ENCODE peak calls at places on chromosomes 5 and 9, in eight cellular contexts. I is choroid plexus epithelial cell, Y is globus pallidus, Z is germinal center, O is AG09319, N is Daoy, M is HCT116, V is lower lobe of right lung. E is an unnamed sample.

GRCh38 chr5:28216939-28217360 is 1178.6 kb upstream of the CDH9 start:
- DNase-seq in I (no peak), Y (no peak), Z (no peak), O (no peak), N (no peak), M (no peak), V (no peak), E (no peak)

GRCh38 chr5:59765446-59765845 is 128.1 kb downstream of the PDE4D start:
- DNase-seq in I (no peak), Y (no peak), Z (no peak), O (no peak), N (peak), M (no peak), V (no peak), E (no peak)

GRCh38 chr5:169287529-169287928 is 13.4 kb downstream of the SLIT3 start:
- DNase-seq in I (no peak), Y (no peak), Z (no peak), O (no peak), N (no peak), M (no peak), V (no peak), E (no peak)

GRCh38 chr5:144468542-144468941 is 297.9 kb downstream of the KCTD16 start:
- DNase-seq in I (no peak), Y (no peak), Z (no peak), O (no peak), N (no peak), M (no peak), V (no peak), E (no peak)

GRCh38 chr9:4174781-4175180 is 125.1 kb downstream of the GLIS3 start:
- DNase-seq in I (no peak), Y (peak), Z (no peak), O (no peak), N (no peak), M (no peak), V (no peak), E (no peak)

GRCh38 chr9:81814404-81814793 is 113.8 kb upstream of the SPATA31D4 start:
- DNase-seq in I (no peak), Y (no peak), Z (no peak), O (no peak), N (no peak), M (no peak), V (no peak), E (peak)

GRCh38 chr5:179240561-179240960 is 104.7 kb downstream of the ADAMTS2 start:
- DNase-seq in I (no peak), Y (no peak), Z (no peak), O (no peak), N (no peak), M (no peak), V (peak), E (no peak)

GRCh38 chr5:83104031-83104430 is 26.7 kb downstream of the XRCC4 start:
- DNase-seq in I (no peak), Y (no peak), Z (no peak), O (no peak), N (no peak), M (no peak), V (no peak), E (no peak)

GRCh38 chr5:36389245-36389644 is 87.5 kb upstream of the RANBP3L start:
- DNase-seq in I (peak), Y (peak), Z (no peak), O (no peak), N (peak), M (no peak), V (no peak), E (no peak)

GRCh38 chr5:144467795-144468194 is 297.1 kb downstream of the KCTD16 start:
- DNase-seq in I (peak), Y (peak), Z (no peak), O (no peak), N (peak), M (peak), V (no peak), E (peak)

GRCh38 chr9:114449236-114449635 is 56.0 kb downstream of the WHRN start:
- DNase-seq in I (no peak), Y (no peak), Z (no peak), O (no peak), N (peak), M (no peak), V (no peak), E (no peak)

GRCh38 chr9:23829580-23830458 is 3.8 kb upstream of the ELAVL2 start:
- DNase-seq in I (peak), Y (no peak), Z (no peak), O (no peak), N (no peak), M (no peak), V (no peak), E (peak)

GRCh38 chr9:93080406-93080805 is 15.6 kb upstream of the CARD19 start:
- DNase-seq in I (no peak), Y (no peak), Z (no peak), O (no peak), N (no peak), M (no peak), V (peak), E (no peak)

GRCh38 chr9:125447202-125447802 is 185.7 kb downstream of the GAPVD1 start:
- DNase-seq in I (no peak), Y (no peak), Z (no peak), O (no peak), N (no peak), M (no peak), V (no peak), E (no peak)

GRCh38 chr5:52786937-52787599 is 648 bp upstream of the ITGA1 start:
- DNase-seq in I (peak), Y (no peak), Z (no peak), O (no peak), N (no peak), M (peak), V (peak), E (peak)

GRCh38 chr5:128539038-128539429 is 989 bp upstream of the FBN2 start:
- DNase-seq in I (peak), Y (no peak), Z (no peak), O (no peak), N (peak), M (no peak), V (no peak), E (no peak)

GRCh38 chr9:33265211-33265885 is 499 bp downstream of the CHMP5 start:
- DNase-seq in I (peak), Y (no peak), Z (no peak), O (no peak), N (peak), M (no peak), V (no peak), E (peak)

GRCh38 chr5:159497221-159497620 is 166.9 kb upstream of the IL12B start:
- DNase-seq in I (no peak), Y (no peak), Z (no peak), O (no peak), N (no peak), M (no peak), V (no peak), E (no peak)

E was measured in dermis blood vessel endothelial cell.